ENCODE peak calls at places on chromosomes 5 and 9, in nine cellular contexts. E is iPS DF 19.7; R is stimulated activated CD8-positive, alpha-beta memory T cell treated with anti-CD3 and anti-CD28 coated beads, Interleukin-7, amount 100 ng/mL, for 48 hours; P is IMR-90; J is ovary; Q is stimulated activated CD4-positive, alpha-beta T cell treated with anti-CD3 and anti-CD28 coated beads, Interleukin-12 subunit alpha, Interleukin-12 subunit beta, amount 100 ng/mL, for 48 hours; U is bronchial epithelial cell; H is activated T-cell treated with anti-CD3 and anti-CD28 coated beads for 1 hour; I is activated effector memory CD4-positive, alpha-beta T cell treated with Interleukin-2 at 50 U/mL for 16 hours. Z is an unnamed sample.
A peak's percentile ranks its signal among the peaks of the same experiment; 100 is the strongest.

GRCh38 chr5:90709323-90710148 is 150.9 kb downstream of the ADGRV1 start:
- DNase-seq in E (peak; percentile 3), R (no peak), P (peak; percentile 25), J (peak; percentile 19), Q (no peak), U (peak; percentile 47), H (no peak), I (no peak), Z (peak; percentile 58)

GRCh38 chr5:2660305-2660704 is 91.2 kb downstream of the IRX2 start:
- DNase-seq in E (no peak), R (no peak), P (no peak), J (no peak), Q (no peak), U (no peak), H (no peak), I (no peak), Z (no peak)

GRCh38 chr5:140571105-140571504 is 6.5 kb downstream of the SLC35A4 start:
- DNase-seq in E (no peak), R (no peak), P (no peak), J (no peak), Q (no peak), U (no peak), H (no peak), I (no peak), Z (no peak)

GRCh38 chr5:159263569-159263905 is 447 bp downstream of the UBLCP1 start:
- DNase-seq in E (no peak), R (no peak), P (no peak), J (no peak), Q (no peak), U (peak; percentile 3), H (no peak), I (no peak), Z (no peak)

GRCh38 chr5:168916266-168916665 is 337.1 kb upstream of the PANK3 start:
- DNase-seq in E (no peak), R (no peak), P (no peak), J (peak; percentile 83), Q (no peak), U (no peak), H (no peak), I (no peak), Z (no peak)

GRCh38 chr5:112417931-112418358 is 1.1 kb downstream of the EPB41L4A start:
- DNase-seq in E (no peak), R (peak; percentile 41), P (no peak), J (peak; percentile 29), Q (peak; percentile 25), U (peak; percentile 82), H (no peak), I (peak; percentile 12), Z (peak; percentile 24)

GRCh38 chr9:85743290-85744128 is 1.8 kb upstream of the AGTPBP1 start:
- DNase-seq in E (no peak), R (no peak), P (peak; percentile 86), J (no peak), Q (no peak), U (peak; percentile 87), H (no peak), I (no peak), Z (no peak)

GRCh38 chr5:135450328-135450727 is 1.8 kb downstream of the TIFAB start:
- DNase-seq in E (no peak), R (no peak), P (no peak), J (no peak), Q (no peak), U (no peak), H (no peak), I (no peak), Z (no peak)

GRCh38 chr5:170105643-170106611 is at the start of gene FOXI1:
- DNase-seq in E (no peak), R (no peak), P (no peak), J (no peak), Q (no peak), U (no peak), H (no peak), I (no peak), Z (no peak)

GRCh38 chr9:33197279-33197678 is 30.1 kb upstream of the B4GALT1 start:
- DNase-seq in E (no peak), R (no peak), P (no peak), J (peak; percentile 52), Q (no peak), U (no peak), H (no peak), I (no peak), Z (no peak)

GRCh38 chr9:109012009-109012875 is 1.1 kb downstream of the CTNNAL1 start:
- DNase-seq in E (no peak), R (peak; percentile 34), P (peak; percentile 94), J (peak; percentile 68), Q (peak; percentile 30), U (peak; percentile 99), H (peak; percentile 16), I (peak; percentile 19), Z (peak; percentile 73)

GRCh38 chr5:124162782-124163532 is 583.5 kb downstream of the ZNF608 start:
- DNase-seq in E (no peak), R (no peak), P (peak; percentile 44), J (no peak), Q (no peak), U (peak; percentile 76), H (no peak), I (no peak), Z (peak; percentile 94)

GRCh38 chr5:83632874-83633273 is 87.8 kb downstream of the HAPLN1 start:
- DNase-seq in E (no peak), R (no peak), P (peak; percentile 84), J (no peak), Q (no peak), U (peak; percentile 82), H (no peak), I (no peak), Z (no peak)

GRCh38 chr9:113484258-113484730 is 20.8 kb downstream of the RGS3 start:
- DNase-seq in E (no peak), R (no peak), P (peak; percentile 28), J (no peak), Q (no peak), U (no peak), H (no peak), I (no peak), Z (no peak)

GRCh38 chr5:20305463-20305862 is 317.5 kb upstream of the CDH18 start:
- DNase-seq in E (no peak), R (no peak), P (no peak), J (no peak), Q (no peak), U (no peak), H (no peak), I (no peak), Z (no peak)

GRCh38 chr5:150119421-150120061 is 33.2 kb upstream of the CSF1R start:
- DNase-seq in E (no peak), R (no peak), P (no peak), J (peak; percentile 14), Q (no peak), U (no peak), H (no peak), I (no peak), Z (peak; percentile 54)

GRCh38 chr5:7261900-7262299 is 134.0 kb upstream of the ADCY2 start:
- DNase-seq in E (no peak), R (no peak), P (no peak), J (no peak), Q (no peak), U (no peak), H (no peak), I (no peak), Z (no peak)

GRCh38 chr9:22052376-22052945 is 43.4 kb upstream of the CDKN2B start:
- DNase-seq in E (no peak), R (peak; percentile 11), P (peak; percentile 99), J (no peak), Q (peak; percentile 15), U (peak; percentile 99), H (no peak), I (no peak), Z (peak; percentile 58)

GRCh38 chr5:22488427-22488826 is 364.7 kb downstream of the CDH12 start:
- DNase-seq in E (no peak), R (no peak), P (no peak), J (no peak), Q (no peak), U (no peak), H (no peak), I (no peak), Z (no peak)

GRCh38 chr5:157197088-157197487 is 16.4 kb downstream of the ITK start:
- DNase-seq in E (no peak), R (no peak), P (no peak), J (no peak), Q (no peak), U (no peak), H (no peak), I (no peak), Z (no peak)

GRCh38 chr9:84230355-84231136 is 110.0 kb downstream of the SLC28A3 start:
- DNase-seq in E (no peak), R (no peak), P (peak; percentile 10), J (no peak), Q (no peak), U (no peak), H (no peak), I (no peak), Z (peak; percentile 12)

GRCh38 chr5:54455413-54456157 is at the start of gene HSPB3:
- DNase-seq in E (no peak), R (no peak), P (peak; percentile 45), J (peak; percentile 20), Q (no peak), U (no peak), H (no peak), I (no peak), Z (peak; percentile 34)

GRCh38 chr5:75362474-75362975 is 25.5 kb downstream of the HMGCR start:
- DNase-seq in E (no peak), R (no peak), P (no peak), J (no peak), Q (no peak), U (no peak), H (no peak), I (no peak), Z (no peak)

GRCh38 chr9:97160255-97160654 is 121.3 kb upstream of the CTSV start:
- DNase-seq in E (no peak), R (no peak), P (no peak), J (no peak), Q (no peak), U (no peak), H (no peak), I (no peak), Z (no peak)

GRCh38 chr5:117077142-117077541 is 502.5 kb upstream of the SEMA6A start:
- DNase-seq in E (no peak), R (no peak), P (no peak), J (no peak), Q (no peak), U (peak; percentile 30), H (no peak), I (no peak), Z (no peak)

GRCh38 chr9:108622467-108622866 is 233.3 kb downstream of the ACTL7B start:
- DNase-seq in E (no peak), R (no peak), P (peak; percentile 11), J (no peak), Q (no peak), U (peak; percentile 96), H (no peak), I (no peak), Z (no peak)

GRCh38 chr9:18359335-18359734 is 114.6 kb upstream of the ADAMTSL1 start:
- DNase-seq in E (no peak), R (no peak), P (peak; percentile 83), J (no peak), Q (no peak), U (peak; percentile 31), H (no peak), I (no peak), Z (no peak)

GRCh38 chr5:174612686-174613085 is 111.7 kb upstream of the MSX2 start:
- DNase-seq in E (no peak), R (no peak), P (no peak), J (no peak), Q (no peak), U (no peak), H (no peak), I (no peak), Z (no peak)

GRCh38 chr5:72463499-72464052 is 43.6 kb downstream of the ZNF366 start:
- DNase-seq in E (no peak), R (no peak), P (no peak), J (no peak), Q (no peak), U (peak; percentile 49), H (no peak), I (no peak), Z (no peak)

GRCh38 chr9:110115341-110115820 is 92.6 kb downstream of the C9orf152 start:
- DNase-seq in E (no peak), R (no peak), P (peak; percentile 84), J (no peak), Q (no peak), U (no peak), H (no peak), I (no peak), Z (peak; percentile 32)

GRCh38 chr5:27947088-27947487 is 908.7 kb upstream of the CDH9 start:
- DNase-seq in E (no peak), R (no peak), P (no peak), J (no peak), Q (no peak), U (no peak), H (no peak), I (no peak), Z (peak; percentile 5)

Z was measured in Ammon's horn.